ENCODE peak calls at places on chromosomes 3 and 15, in five cellular contexts. M is endodermal cell; P is heart left ventricle; O is A549; G is activated CD8-positive, alpha-beta T cell treated with anti-CD3 and anti-CD28 coated beads for 36 hours. T is an unnamed sample.
A peak's percentile ranks its signal among the peaks of the same experiment; 100 is the strongest.

GRCh38 chr15:68599560-68600071 is 20.8 kb downstream of the CORO2B start:
- DNase-seq in M (peak; percentile 85), G (no peak), P (peak; percentile 59), O (no peak), T (peak; percentile 87)

GRCh38 chr15:66389859-66390382 is 3.2 kb downstream of the MAP2K1 start:
- DNase-seq in G (no peak), O (no peak), P (no peak), M (no peak), T (no peak)

GRCh38 chr15:101013769-101014223 is 94.6 kb downstream of the LRRK1 start:
- DNase-seq in O (no peak), G (no peak), M (peak; percentile 51), P (no peak), T (no peak)

GRCh38 chr3:59456852-59457485 is 407.1 kb upstream of the CFAP20DC start:
- DNase-seq in M (no peak), O (no peak), P (no peak), G (peak; percentile 59), T (no peak)

GRCh38 chr15:88975891-88976290 is 62.7 kb upstream of the MFGE8 start:
- DNase-seq in O (no peak), P (no peak), M (no peak), G (no peak), T (no peak)

GRCh38 chr3:171028779-171029232 is 2.3 kb upstream of the SLC2A2 start:
- DNase-seq in O (no peak), P (no peak), G (no peak), M (no peak), T (no peak)

GRCh38 chr3:80549173-80549572 is 781.4 kb upstream of the ROBO1 start:
- DNase-seq in P (no peak), O (no peak), G (no peak), M (no peak), T (no peak)

GRCh38 chr15:100307241-100307855 is 34.4 kb downstream of the ADAMTS17 start:
- DNase-seq in M (no peak), G (no peak), P (no peak), O (no peak), T (no peak)

GRCh38 chr15:34724486-34724885 is 30.3 kb downstream of the GJD2 start:
- DNase-seq in M (no peak), O (no peak), P (no peak), G (no peak), T (no peak)

GRCh38 chr3:50126287-50127211 is 28.6 kb upstream of the SEMA3F start:
- DNase-seq in O (no peak), P (peak; percentile 13), G (no peak), M (peak; percentile 67), T (peak; percentile 72)

GRCh38 chr3:188301147-188301546 is 147.2 kb downstream of the LPP start:
- DNase-seq in M (no peak), G (no peak), P (no peak), O (no peak), T (no peak)

GRCh38 chr15:52162260-52162659 is 28.9 kb downstream of the GNB5 start:
- DNase-seq in P (no peak), M (no peak), O (no peak), G (no peak), T (no peak)

GRCh38 chr3:156356537-156357363 is 198.2 kb downstream of the SSR3 start:
- DNase-seq in G (no peak), P (no peak), O (no peak), M (no peak), T (no peak)

GRCh38 chr3:159928692-159929091 is 59.9 kb upstream of the IL12A start:
- DNase-seq in P (no peak), G (no peak), O (peak; percentile 69), M (no peak), T (no peak)

GRCh38 chr3:19898725-19899124 is 35.3 kb downstream of the EFHB start:
- DNase-seq in G (no peak), M (no peak), P (no peak), O (no peak), T (no peak)

GRCh38 chr3:195260286-195260905 is 10.6 kb downstream of the XXYLT1 start:
- DNase-seq in M (peak; percentile 86), P (no peak), O (no peak), G (peak; percentile 48), T (no peak)
- TF ChIP-seq CTCF in M (peak; percentile 1), P (peak; percentile 11), O (no peak), G (peak; percentile 38), T (peak; percentile 47)

DNA sequence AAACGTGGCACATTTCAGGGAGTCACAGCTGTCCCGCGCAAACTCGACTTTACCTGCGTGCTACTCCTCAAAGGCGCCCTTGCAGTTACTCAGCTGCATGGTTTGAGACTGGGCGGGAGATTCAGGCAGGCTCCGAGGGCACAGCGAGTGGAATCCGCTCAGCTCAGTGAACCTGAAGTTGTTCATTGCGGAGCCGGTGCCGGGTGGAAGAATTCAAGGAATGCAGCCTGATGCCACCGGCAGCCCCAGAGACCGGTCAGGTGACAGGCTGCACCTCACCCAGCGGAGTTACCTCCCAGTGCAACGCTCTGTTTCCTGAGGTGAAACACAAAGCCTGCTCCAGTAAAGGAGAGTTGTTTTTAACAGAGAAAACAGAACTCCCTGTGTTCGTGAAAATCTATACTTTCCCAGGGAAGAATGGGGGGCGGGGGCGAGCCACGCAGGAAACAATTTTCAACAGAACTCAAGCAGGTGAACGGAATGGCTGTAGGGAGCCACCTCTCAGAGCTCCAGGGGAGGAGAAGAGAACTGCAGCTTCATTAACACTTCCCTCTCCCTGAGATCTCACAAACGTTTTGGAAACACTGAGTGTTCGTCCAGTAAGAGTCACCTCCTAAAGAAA is 3.8 kb downstream of the VEPH1 start:
- DNase-seq in O (no peak), M (peak; percentile 96), P (no peak), G (peak; percentile 4), T (peak; percentile 14)
- TF ChIP-seq CTCF in O (no peak), M (peak; percentile 69), P (no peak), G (no peak), T (no peak)

DNA sequence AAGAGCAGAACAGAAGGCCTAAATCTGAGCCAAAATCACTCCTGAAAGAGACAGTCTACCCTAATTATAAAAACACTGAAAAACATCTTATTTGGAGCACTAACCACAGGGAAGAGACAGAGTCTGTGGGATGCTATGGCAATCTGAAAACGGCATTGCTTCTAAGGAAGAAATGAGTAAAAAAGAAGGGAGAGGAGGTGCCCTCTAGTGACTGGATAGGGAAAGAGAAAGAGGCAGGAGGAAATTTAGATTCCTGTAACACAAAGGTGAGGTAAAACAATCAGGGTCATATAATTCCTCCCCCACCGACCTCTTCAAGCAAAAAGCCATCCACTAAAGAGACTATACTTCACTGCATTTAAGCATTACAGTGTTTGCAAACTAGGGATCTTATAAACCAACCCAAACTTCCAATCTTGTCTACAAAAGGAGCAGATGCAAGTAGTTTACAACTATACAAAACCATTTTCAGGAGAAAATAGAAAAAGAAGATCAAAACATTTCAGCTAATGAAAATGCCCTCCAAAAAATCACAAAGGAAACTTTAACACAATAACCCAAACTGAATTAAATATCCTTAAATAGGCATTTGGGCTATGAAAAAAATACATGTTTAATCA is 32.6 kb downstream of the HACD2 start:
- DNase-seq in P (no peak), O (peak; percentile 18), G (no peak), M (no peak), T (no peak)
- TF ChIP-seq CTCF in P (peak; percentile 37), O (peak; percentile 33), G (peak; percentile 59), M (peak; percentile 80), T (peak; percentile 47)

GRCh38 chr15:20644896-20645295 is 103.3 kb upstream of the GOLGA6L6 start:
- DNase-seq in O (no peak), M (no peak), G (no peak), P (no peak), T (no peak)

GRCh38 chr15:20644026-20644425 is 102.4 kb upstream of the GOLGA6L6 start:
- DNase-seq in M (peak; percentile 34), P (no peak), G (no peak), O (no peak), T (no peak)

GRCh38 chr15:20645956-20646355 is 104.4 kb upstream of the GOLGA6L6 start:
- DNase-seq in G (peak; percentile 56), P (no peak), M (no peak), O (no peak), T (no peak)

GRCh38 chr15:20643024-20643770 is 101.6 kb upstream of the GOLGA6L6 start:
- DNase-seq in G (no peak), M (peak; percentile 32), P (no peak), O (no peak), T (no peak)

DNA sequence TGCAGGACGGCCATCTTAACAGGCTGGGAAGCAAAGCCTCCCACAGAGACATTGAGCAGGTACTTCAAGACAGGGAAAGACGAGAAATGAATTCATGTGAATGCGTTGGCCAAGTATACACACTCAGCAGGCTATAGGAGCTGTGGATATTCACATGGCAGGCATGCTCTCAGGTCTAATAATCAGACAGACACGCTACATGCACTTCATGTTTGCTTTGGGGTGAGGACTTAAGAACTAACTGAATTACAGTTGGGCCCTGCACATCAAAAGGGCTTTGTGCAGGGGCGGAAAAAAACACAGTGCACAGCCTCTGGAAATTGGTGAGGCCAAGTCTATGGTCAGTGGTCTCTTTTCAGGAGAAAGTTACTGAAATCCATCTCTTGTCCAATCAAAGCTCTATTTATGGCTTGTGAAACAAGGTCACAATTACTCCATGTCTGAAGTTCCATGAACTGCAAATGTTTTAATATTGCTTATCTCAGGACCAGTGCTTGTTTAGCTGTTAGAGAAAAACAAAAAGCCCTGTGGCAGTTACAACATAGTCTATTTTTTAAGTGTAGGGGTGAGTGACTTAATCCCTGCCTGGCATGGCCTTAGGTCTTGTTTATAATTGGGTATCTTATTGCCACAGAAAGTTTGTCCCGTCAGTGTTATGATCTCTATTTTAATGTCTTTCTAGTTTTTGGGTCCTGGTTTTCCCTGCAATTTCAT is 100.6 kb upstream of the GOLGA6L6 start:
- DNase-seq in G (no peak), P (no peak), O (no peak), M (peak; percentile 38), T (no peak)
- TF ChIP-seq CTCF in G (no peak), P (no peak), O (no peak), M (no peak), T (no peak)

GRCh38 chr15:90084876-90085423 is 17.3 kb downstream of the IDH2 start:
- DNase-seq in G (no peak), P (no peak), M (no peak), O (no peak), T (no peak)
- TF ChIP-seq CTCF in G (no peak), P (no peak), M (no peak), O (no peak), T (no peak)

GRCh38 chr3:126342211-126342610 is 15.0 kb downstream of the KLF15 start:
- DNase-seq in P (no peak), G (no peak), M (peak; percentile 48), O (no peak), T (peak; percentile 7)

GRCh38 chr3:126344380-126345041 is 12.7 kb downstream of the KLF15 start:
- DNase-seq in O (no peak), M (peak; percentile 42), G (no peak), P (no peak), T (peak; percentile 6)

GRCh38 chr3:126343675-126344074 is 13.5 kb downstream of the KLF15 start:
- DNase-seq in O (no peak), M (peak; percentile 44), P (no peak), G (no peak), T (peak; percentile 6)

GRCh38 chr3:126341755-126342150 is 15.5 kb downstream of the KLF15 start:
- DNase-seq in M (peak; percentile 38), G (no peak), O (no peak), P (no peak), T (no peak)

GRCh38 chr3:126342991-126343661 is 14.1 kb downstream of the KLF15 start:
- DNase-seq in O (no peak), G (no peak), P (no peak), M (peak; percentile 86), T (peak; percentile 33)
- TF ChIP-seq CTCF in O (no peak), G (no peak), P (no peak), M (peak; percentile 56), T (no peak)

T was measured in glutamatergic neuron.